ENCODE peak calls at places on chromosomes 12 and 14, in five cellular contexts. R is coronary artery, Q is tibial artery, O is fibroblast of lung, D is heart right ventricle. P is an unnamed sample.

GRCh38 chr12:105861232-105861631 is 277.5 kb downstream of the NUAK1 start:
- DNase-seq in Q (no peak), D (no peak), R (no peak), O (no peak), P (no peak)

GRCh38 chr14:73457050-73457934 is 1.1 kb downstream of the NUMB start:
- DNase-seq in R (peak), Q (peak), D (peak), O (peak), P (peak)

GRCh38 chr14:74860899-74861733 is 14.8 kb downstream of the PROX2 start:
- DNase-seq in Q (peak), D (peak), R (peak), O (peak), P (peak)

GRCh38 chr12:15580431-15580830 is 208.8 kb downstream of the EPS8 start:
- DNase-seq in Q (no peak), O (no peak), R (no peak), D (no peak), P (no peak)

GRCh38 chr14:94066089-94066676 is 14.8 kb downstream of the DDX24 start:
- DNase-seq in D (no peak), Q (no peak), O (no peak), R (no peak), P (no peak)

GRCh38 chr14:23306412-23307145 is at the start of gene BCL2L2:
- DNase-seq in D (peak), Q (peak), R (peak), O (peak), P (peak)

GRCh38 chr12:131128556-131128955 is 174.8 kb downstream of the ADGRD1 start:
- DNase-seq in Q (no peak), R (no peak), D (no peak), O (no peak), P (no peak)

GRCh38 chr12:47808574-47809380 is 10.9 kb downstream of the HDAC7 start:
- DNase-seq in R (no peak), O (no peak), Q (no peak), D (no peak), P (no peak)

GRCh38 chr14:26200675-26201074 is 397.2 kb downstream of the NOVA1 start:
- DNase-seq in Q (no peak), D (no peak), R (no peak), O (peak), P (no peak)

GRCh38 chr12:107912421-107913004 is 138.0 kb downstream of the ASCL4 start:
- DNase-seq in O (no peak), D (no peak), R (no peak), Q (no peak), P (peak)

GRCh38 chr12:26576266-26576665 is 256.7 kb downstream of the ITPR2 start:
- DNase-seq in Q (no peak), O (no peak), R (no peak), D (no peak), P (no peak)

GRCh38 chr12:112577473-112578334 is 159.0 kb downstream of the PTPN11 start:
- DNase-seq in D (no peak), R (no peak), Q (no peak), O (no peak), P (no peak)

GRCh38 chr12:4900327-4900726 is 9.4 kb upstream of the KCNA1 start:
- DNase-seq in Q (no peak), R (no peak), O (peak), D (no peak), P (no peak)

GRCh38 chr12:58995964-58996363 is 75.7 kb upstream of the LRIG3 start:
- DNase-seq in D (no peak), Q (no peak), O (no peak), R (no peak), P (no peak)

GRCh38 chr12:1576410-1577240 is 17.8 kb downstream of the FBXL14 start:
- DNase-seq in O (peak), Q (peak), D (peak), R (no peak), P (no peak)

GRCh38 chr12:12804432-12804886 is 8.7 kb upstream of the DDX47 start:
- DNase-seq in D (no peak), R (no peak), Q (no peak), O (peak), P (no peak)

GRCh38 chr12:92757599-92758121 is 54.9 kb downstream of the PLEKHG7 start:
- DNase-seq in Q (no peak), D (no peak), O (no peak), R (no peak), P (no peak)

GRCh38 chr14:24252289-24253124 is 10.1 kb upstream of the TINF2 start:
- DNase-seq in O (no peak), D (no peak), Q (peak), R (no peak), P (no peak)

GRCh38 chr14:80946187-80946586 is 4.6 kb upstream of the CEP128 start:
- DNase-seq in Q (no peak), D (no peak), O (no peak), R (no peak), P (no peak)

GRCh38 chr12:168201-168600 is 45.8 kb downstream of the SLC6A12 start:
- DNase-seq in D (no peak), Q (no peak), O (no peak), R (no peak), P (no peak)
- TF ChIP-seq CTCF in D (no peak), Q (no peak), O (no peak), R (no peak), P (no peak)

GRCh38 chr12:49789992-49790391 is 38.2 kb downstream of the NCKAP5L start:
- DNase-seq in R (no peak), Q (no peak), D (no peak), O (no peak), P (no peak)
- TF ChIP-seq CTCF in R (no peak), Q (no peak), D (no peak), O (peak), P (peak)

GRCh38 chr12:51421266-51421884 is 3.3 kb upstream of the SLC4A8 start:
- DNase-seq in D (peak), R (no peak), O (peak), Q (no peak), P (no peak)

GRCh38 chr12:51415931-51416330 is 8.7 kb upstream of the SLC4A8 start:
- DNase-seq in R (no peak), Q (no peak), D (no peak), O (no peak), P (no peak)

GRCh38 chr12:51417826-51418225 is 6.8 kb upstream of the SLC4A8 start:
- DNase-seq in Q (no peak), O (no peak), R (no peak), D (no peak), P (no peak)

GRCh38 chr12:51424094-51424661 is 453 bp upstream of the SLC4A8 start:
- DNase-seq in D (no peak), R (no peak), Q (no peak), O (no peak), P (no peak)

DNA sequence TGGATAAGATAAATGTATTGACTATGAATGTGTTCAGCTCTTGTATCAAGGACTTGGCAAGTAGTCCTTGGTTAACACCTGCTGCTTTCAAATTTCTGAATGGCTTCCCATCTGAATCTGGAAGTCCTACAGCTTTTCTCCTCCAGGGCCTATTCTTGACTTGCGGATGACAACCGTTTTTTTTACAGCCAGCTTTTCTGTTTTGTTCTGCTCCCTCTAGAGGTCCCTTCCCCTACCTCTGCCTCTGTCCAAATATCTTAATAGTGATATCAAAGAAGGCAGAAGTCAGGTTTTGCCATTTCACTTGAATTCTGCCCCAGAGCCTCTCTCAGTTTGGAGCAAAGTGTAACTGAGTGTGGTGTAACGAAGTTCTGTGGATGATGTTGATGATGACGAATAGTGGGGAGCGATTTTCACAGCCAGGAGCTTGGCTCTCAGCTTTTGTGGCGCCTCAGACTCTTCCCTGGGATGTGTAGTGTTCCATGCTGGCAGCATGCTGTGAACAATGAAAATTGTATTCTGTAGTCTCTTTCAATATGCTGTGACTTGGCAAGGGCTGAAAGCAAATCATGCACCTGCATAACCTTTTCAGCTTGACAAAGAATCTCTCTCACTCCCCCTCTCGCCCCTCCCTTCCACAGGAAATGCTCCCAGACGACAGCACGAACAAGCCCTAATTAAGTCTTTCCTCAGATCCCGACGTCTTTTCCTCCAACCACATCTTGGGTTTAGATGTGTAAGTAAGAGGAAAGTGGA is 5.0 kb upstream of the SLC4A8 start:
- DNase-seq in R (no peak), D (no peak), O (no peak), Q (no peak), P (no peak)
- TF ChIP-seq CTCF in R (no peak), D (no peak), O (peak), Q (no peak), P (peak)

GRCh38 chr12:119158004-119158776 is 20.5 kb upstream of the HSPB8 start:
- DNase-seq in R (peak), O (no peak), Q (no peak), D (peak), P (no peak)

GRCh38 chr12:119154435-119154818 is 24.3 kb upstream of the HSPB8 start:
- DNase-seq in R (no peak), D (no peak), Q (no peak), O (no peak), P (no peak)

GRCh38 chr12:119153477-119154434 is 25.0 kb upstream of the HSPB8 start:
- DNase-seq in R (no peak), Q (peak), O (peak), D (peak), P (peak)

GRCh38 chr12:119157528-119157927 is 21.2 kb upstream of the HSPB8 start:
- DNase-seq in R (peak), D (peak), O (no peak), Q (no peak), P (no peak)

DNA sequence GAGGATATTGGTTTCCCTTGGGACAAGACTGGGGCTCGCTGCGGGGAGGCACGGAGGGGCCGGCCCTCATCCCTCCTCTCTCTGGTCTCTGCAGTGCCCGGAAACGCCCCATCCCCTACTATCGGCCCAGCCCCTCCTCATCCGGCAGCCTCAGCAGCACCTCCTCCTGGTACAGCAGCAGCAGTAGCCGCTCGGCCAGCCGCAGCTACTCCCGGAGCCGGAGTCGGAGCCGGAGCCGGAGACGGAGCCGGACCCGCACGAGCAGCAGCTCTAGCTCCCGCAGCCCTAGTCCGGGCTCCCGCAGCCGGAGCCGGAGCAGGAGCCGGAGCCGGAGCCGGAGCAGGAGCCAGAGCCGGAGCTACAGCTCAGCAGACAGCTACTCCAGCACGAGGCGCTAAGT is 22.3 kb upstream of the HSPB8 start:
- DNase-seq in D (peak), Q (no peak), R (no peak), O (no peak), P (no peak)
- TF ChIP-seq CTCF in D (peak), Q (no peak), R (no peak), O (no peak), P (no peak)